ENCODE peak calls at places on chromosomes 6 and 20, in five cellular contexts. Y, E, W, C and K are unnamed samples.

GRCh38 chr6:159065091-159065490 is 20.3 kb upstream of the TAGAP start:
- DNase-seq in Y (no peak), E (no peak), W (no peak), C (no peak), K (no peak)

GRCh38 chr6:17877196-17877889 is 110.1 kb downstream of the KIF13A start:
- DNase-seq in Y (no peak), E (no peak), W (peak; percentile 87), C (no peak), K (no peak)

GRCh38 chr6:127518710-127519468 is at the start of gene MTCL3:
- DNase-seq in Y (no peak), E (peak; percentile 77), W (peak; percentile 82), C (peak; percentile 89), K (no peak)

GRCh38 chr20:17442588-17442987 is 88.6 kb downstream of the BFSP1 start:
- DNase-seq in Y (peak; percentile 36), E (no peak), W (no peak), C (peak; percentile 86), K (no peak)

GRCh38 chr6:127515234-127515793 is 3.8 kb downstream of the MTCL3 start:
- DNase-seq in Y (no peak), E (peak; percentile 66), W (peak; percentile 10), C (peak; percentile 85), K (no peak)

GRCh38 chr6:131948221-131948661 is 2.9 kb downstream of the CCN2 start:
- DNase-seq in Y (peak; percentile 50), E (peak; percentile 48), W (peak; percentile 58), C (no peak), K (no peak)

GRCh38 chr20:37703338-37703660 is 9.5 kb downstream of the CTNNBL1 start:
- DNase-seq in Y (no peak), E (peak; percentile 31), W (peak; percentile 26), C (no peak), K (no peak)

GRCh38 chr6:162750776-162751175 is 23.0 kb downstream of the PACRG start:
- DNase-seq in Y (peak; percentile 23), E (peak; percentile 47), W (peak; percentile 65), C (no peak), K (no peak)

GRCh38 chr6:139443226-139444112 is 69.0 kb upstream of the CITED2 start:
- DNase-seq in Y (no peak), E (no peak), W (peak; percentile 74), C (no peak), K (no peak)

GRCh38 chr6:128518531-128519131 is 1.8 kb downstream of the PTPRK start:
- DNase-seq in Y (no peak), E (peak; percentile 17), W (no peak), C (no peak), K (no peak)

GRCh38 chr20:62473200-62473585 is 2.6 kb downstream of the GATA5 start:
- DNase-seq in Y (no peak), E (no peak), W (no peak), C (no peak), K (no peak)

GRCh38 chr20:34010405-34010895 is 16.7 kb downstream of the RALY start:
- DNase-seq in Y (no peak), E (no peak), W (no peak), C (peak; percentile 95), K (no peak)

GRCh38 chr6:21132856-21133610 is 460.5 kb upstream of the SOX4 start:
- DNase-seq in Y (no peak), E (no peak), W (peak; percentile 19), C (no peak), K (no peak)

GRCh38 chr20:57782631-57783041 is 72.8 kb upstream of the PMEPA1 start:
- DNase-seq in Y (no peak), E (no peak), W (no peak), C (no peak), K (no peak)

GRCh38 chr6:144158133-144158532 is 7.8 kb downstream of the STX11 start:
- DNase-seq in Y (no peak), E (peak; percentile 84), W (peak; percentile 92), C (peak; percentile 74), K (no peak)

GRCh38 chr6:126873351-126873750 is 245.1 kb upstream of the RSPO3 start:
- DNase-seq in Y (no peak), E (peak; percentile 14), W (no peak), C (no peak), K (no peak)

GRCh38 chr20:12321746-12322145 is 404.1 kb downstream of the BTBD3 start:
- DNase-seq in Y (no peak), E (no peak), W (no peak), C (no peak), K (no peak)

GRCh38 chr6:127102299-127102698 is 16.2 kb upstream of the RSPO3 start:
- DNase-seq in Y (no peak), E (peak; percentile 98), W (peak; percentile 85), C (no peak), K (no peak)

GRCh38 chr6:168709034-168709433 is 268.1 kb downstream of the SMOC2 start:
- DNase-seq in Y (no peak), E (no peak), W (no peak), C (no peak), K (no peak)

GRCh38 chr6:168700880-168701279 is 259.9 kb downstream of the SMOC2 start:
- DNase-seq in Y (no peak), E (no peak), W (no peak), C (no peak), K (no peak)

GRCh38 chr6:168703970-168704369 is 263.0 kb downstream of the SMOC2 start:
- DNase-seq in Y (no peak), E (no peak), W (no peak), C (no peak), K (no peak)

GRCh38 chr6:168706471-168707177 is 265.6 kb downstream of the SMOC2 start:
- DNase-seq in Y (no peak), E (no peak), W (no peak), C (no peak), K (no peak)

GRCh38 chr6:168704678-168705077 is 263.7 kb downstream of the SMOC2 start:
- DNase-seq in Y (no peak), E (no peak), W (no peak), C (no peak), K (no peak)
- H2AFZ ChIP-seq in Y (no peak overlapping the region), E (no peak overlapping the region), W (no peak overlapping the region), C (no peak overlapping the region), K (no peak overlapping the region)

DNA sequence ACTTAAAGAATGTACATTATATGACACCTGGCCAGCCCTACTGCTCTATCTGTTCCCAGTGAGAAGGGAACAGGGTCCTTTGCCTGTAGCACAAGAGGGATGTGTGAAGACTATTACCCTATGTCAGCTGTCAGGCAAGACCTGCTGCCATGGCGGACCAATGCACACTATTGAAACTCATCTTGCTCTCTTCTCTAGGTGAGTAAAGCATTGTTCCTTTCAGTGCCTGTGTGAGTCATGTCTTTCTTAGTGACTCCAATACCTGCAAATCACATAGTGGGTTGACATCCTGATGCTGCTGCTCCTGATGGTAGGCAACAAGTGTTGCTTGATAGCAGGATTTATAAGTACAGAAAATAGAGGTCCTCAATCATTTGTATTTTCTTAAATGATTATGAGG is 48.8 kb upstream of the SYNCRIP start:
- DNase-seq in Y (no peak), E (no peak), W (no peak), C (no peak), K (no peak)
- TF ChIP-seq EZH2 in Y (no peak), E (no peak), W (no peak), C (no peak), K (no peak)

GRCh38 chr6:44976677-44977405 is 351.3 kb upstream of the RUNX2 start:
- DNase-seq in Y (no peak), E (peak; percentile 46), W (peak; percentile 59), C (no peak), K (peak; percentile 12)
- H3K27ac ChIP-seq in Y (no peak overlapping the region), E (peak overlapping the region; percentile 24), W (no peak overlapping the region), C (no peak overlapping the region), K (peak overlapping the region; percentile 8)

DNA sequence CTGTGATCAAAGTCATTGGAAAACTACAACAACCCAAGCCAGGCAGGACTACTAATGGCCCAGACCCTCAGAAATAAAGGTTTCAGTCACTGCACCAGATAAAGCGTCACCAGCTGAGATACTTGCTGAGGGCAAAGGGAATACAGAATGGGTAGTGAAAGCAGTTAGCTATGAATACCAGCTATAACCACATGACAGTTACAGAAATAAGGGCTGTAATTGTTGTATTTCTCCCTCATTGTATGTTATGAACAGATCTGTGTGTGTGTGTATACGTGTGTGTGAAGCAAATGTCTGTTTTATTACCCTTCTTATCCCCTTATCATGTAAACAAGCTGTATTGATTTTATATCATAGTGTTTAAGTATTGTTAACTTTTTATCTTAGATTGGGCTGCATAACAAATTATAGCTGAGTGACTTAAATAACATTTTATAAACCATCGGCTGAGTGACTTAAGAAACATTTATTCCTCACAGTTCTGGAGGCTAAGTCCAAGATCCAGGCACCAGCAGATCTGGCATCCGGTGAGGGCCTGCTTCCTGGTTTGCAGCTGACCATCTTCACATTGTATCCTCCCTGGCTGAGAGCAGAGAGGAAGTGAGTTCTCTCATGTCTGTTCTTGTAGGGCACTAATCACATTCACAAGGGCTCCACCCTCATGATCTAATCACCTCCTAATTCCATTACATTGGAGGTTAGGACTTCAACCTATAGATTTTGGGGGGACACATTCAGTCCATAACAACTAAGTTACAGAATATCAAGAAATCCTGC is 46.0 kb upstream of the VSX1 start:
- DNase-seq in Y (no peak), E (no peak), W (no peak), C (no peak), K (no peak)
- H2AFZ ChIP-seq in Y (no peak overlapping the region), E (no peak overlapping the region), W (no peak overlapping the region), C (no peak overlapping the region), K (no peak overlapping the region)

DNA sequence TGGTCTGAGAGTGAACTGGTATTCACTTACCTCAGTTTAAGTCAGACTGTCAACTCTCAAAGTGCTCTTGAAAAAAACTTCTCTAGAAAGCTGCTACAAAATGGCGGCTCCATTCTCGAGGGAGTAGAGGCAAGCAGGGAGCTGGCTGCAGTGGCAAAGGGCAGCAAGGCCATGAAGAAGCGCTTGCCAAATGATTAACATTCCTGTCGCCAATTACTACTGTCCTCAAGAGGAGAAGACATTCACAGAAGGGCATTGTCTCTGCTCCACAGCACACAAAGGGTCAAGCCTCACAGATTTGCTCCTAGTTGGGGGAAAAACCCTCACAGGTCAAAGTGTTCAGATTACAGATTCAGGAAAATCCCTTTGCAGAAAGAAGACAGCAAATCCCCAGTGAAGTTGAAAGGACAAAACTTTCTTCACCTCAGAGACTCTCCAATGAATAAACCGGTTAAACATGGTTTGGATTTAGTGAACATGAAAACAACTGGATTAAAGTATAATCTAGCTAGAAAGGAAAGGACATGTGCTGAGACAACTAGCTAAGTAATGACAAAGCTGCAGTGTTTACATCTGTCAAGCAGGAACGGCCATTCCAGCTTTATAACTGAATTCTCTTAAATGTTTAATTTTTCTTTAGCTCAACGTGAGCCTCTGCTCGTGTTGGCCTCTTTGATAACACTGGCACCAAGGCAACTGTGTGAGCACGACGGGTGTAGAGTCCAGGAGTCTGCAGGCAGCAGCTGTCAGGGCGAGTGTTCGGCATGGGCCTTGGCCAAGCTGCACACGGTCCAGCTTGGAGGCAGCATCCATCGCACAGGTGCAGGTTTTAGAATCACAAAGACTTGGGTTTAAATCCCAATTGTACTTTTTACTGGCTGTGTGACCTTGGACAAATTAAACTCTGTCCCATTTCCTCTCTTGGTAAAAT is 37.6 kb downstream of the NR2E1 start:
- DNase-seq in Y (peak; percentile 52), E (no peak), W (no peak), C (no peak), K (no peak)
- TF ChIP-seq EZH2 in Y (no peak), E (no peak), W (no peak), C (no peak), K (no peak)